ENCODE peak calls at places on chromosomes 2 and 18, in four cellular contexts. X, L, G and Z are unnamed samples.
A peak's percentile ranks its signal among the peaks of the same experiment; 100 is the strongest.

GRCh38 chr18:10329116-10329515 is 125.3 kb upstream of the APCDD1 start:
- DNase-seq in L (no peak), G (no peak), X (no peak), Z (no peak)

GRCh38 chr2:65456074-65456473 is 23.7 kb upstream of the SPRED2 start:
- DNase-seq in G (no peak), L (no peak), X (no peak), Z (no peak)

GRCh38 chr2:230416061-230416721 is at the start of gene SP100:
- DNase-seq in X (peak; percentile 81), L (no peak), G (peak; percentile 38), Z (peak; percentile 39)

GRCh38 chr18:75170916-75171315 is 38.0 kb downstream of the PTGR3 start:
- DNase-seq in X (no peak), L (no peak), G (no peak), Z (no peak)

GRCh38 chr2:6926071-6926732 is 9.0 kb downstream of the RNF144A start:
- DNase-seq in L (no peak), G (no peak), X (no peak), Z (no peak)

GRCh38 chr18:5175378-5175777 is 21.7 kb downstream of the AKAIN1 start:
- DNase-seq in L (no peak), G (no peak), X (no peak), Z (no peak)

GRCh38 chr18:59514193-59514592 is 155.1 kb upstream of the LMAN1 start:
- DNase-seq in G (no peak), X (no peak), L (no peak), Z (no peak)

GRCh38 chr2:191202881-191203397 is 42.3 kb upstream of the MYO1B start:
- DNase-seq in X (no peak), G (no peak), L (no peak), Z (no peak)

GRCh38 chr2:107810734-107811133 is 16.0 kb upstream of the RGPD4 start:
- DNase-seq in L (no peak), G (no peak), X (no peak), Z (no peak)

GRCh38 chr2:71778514-71779305 is 325.3 kb downstream of the DYSF start:
- DNase-seq in X (no peak), G (no peak), L (no peak), Z (no peak)

GRCh38 chr2:98086491-98087446 is at the start of gene VWA3B:
- DNase-seq in G (peak; percentile 74), X (no peak), L (peak; percentile 91), Z (peak; percentile 75)

GRCh38 chr2:112698834-112699515 is 21.8 kb upstream of the NT5DC4 start:
- DNase-seq in L (no peak), G (no peak), X (no peak), Z (no peak)

GRCh38 chr2:45008296-45009129 is 739 bp downstream of the SIX2 start:
- DNase-seq in G (no peak), L (peak; percentile 36), X (no peak), Z (no peak)

GRCh38 chr2:150133623-150134022 is 353.8 kb downstream of the RND3 start:
- DNase-seq in X (peak; percentile 62), L (no peak), G (no peak), Z (no peak)

GRCh38 chr2:168528469-168528868 is 72.4 kb downstream of the CERS6 start:
- DNase-seq in G (no peak), L (no peak), X (no peak), Z (no peak)

GRCh38 chr2:102592601-102593000 is 26.8 kb upstream of the SLC9A2 start:
- DNase-seq in G (peak; percentile 19), X (no peak), L (no peak), Z (no peak)

GRCh38 chr18:7940976-7941375 is 373.9 kb downstream of the PTPRM start:
- DNase-seq in L (peak; percentile 39), X (no peak), G (no peak), Z (no peak)

GRCh38 chr18:69455120-69455519 is 54.4 kb downstream of the DOK6 start:
- DNase-seq in G (no peak), L (no peak), X (no peak), Z (no peak)

GRCh38 chr18:58943896-58944295 is 79.2 kb downstream of the ZNF532 start:
- DNase-seq in L (no peak), G (no peak), X (no peak), Z (no peak)

GRCh38 chr2:192827735-192828134 is 633.0 kb upstream of the TMEFF2 start:
- DNase-seq in G (no peak), L (no peak), X (no peak), Z (no peak)

GRCh38 chr2:153875801-153876466 is 4.2 kb downstream of the GALNT13 start:
- DNase-seq in L (no peak), G (no peak), X (no peak), Z (no peak)

GRCh38 chr2:236676131-236676873 is 106.7 kb downstream of the ACKR3 start:
- DNase-seq in X (no peak), G (no peak), L (no peak), Z (no peak)

GRCh38 chr2:128308284-128308731 is 10.4 kb downstream of the HS6ST1 start:
- DNase-seq in G (no peak), L (no peak), X (no peak), Z (no peak)

DNA sequence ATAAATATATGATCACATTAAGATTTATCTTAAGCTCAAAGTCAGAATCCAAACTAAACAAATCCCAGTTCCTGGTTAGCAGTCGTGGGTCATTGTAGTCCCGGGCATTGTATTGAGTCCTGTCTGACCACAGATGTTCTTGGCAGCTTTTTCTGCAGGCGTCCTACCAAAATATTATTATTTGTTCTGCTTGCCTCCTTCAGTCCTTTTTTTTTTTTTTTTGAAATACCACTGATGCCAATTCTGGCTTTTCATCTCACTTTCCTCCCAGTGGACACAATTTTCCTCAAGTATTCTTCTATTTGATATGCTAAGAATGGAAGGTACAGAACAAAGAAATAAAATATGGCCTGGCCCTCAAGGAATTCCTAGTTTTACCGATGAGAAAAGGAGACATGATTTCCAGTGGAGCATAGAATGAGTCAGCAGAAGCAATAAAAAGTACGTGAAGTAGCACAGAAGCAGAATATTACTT is 151.6 kb downstream of the CSRNP3 start:
- DNase-seq in G (no peak), L (no peak), X (no peak), Z (no peak)
- TF ChIP-seq TAF1 in G (no peak), L (no peak), X (no peak), Z (no peak)

DNA sequence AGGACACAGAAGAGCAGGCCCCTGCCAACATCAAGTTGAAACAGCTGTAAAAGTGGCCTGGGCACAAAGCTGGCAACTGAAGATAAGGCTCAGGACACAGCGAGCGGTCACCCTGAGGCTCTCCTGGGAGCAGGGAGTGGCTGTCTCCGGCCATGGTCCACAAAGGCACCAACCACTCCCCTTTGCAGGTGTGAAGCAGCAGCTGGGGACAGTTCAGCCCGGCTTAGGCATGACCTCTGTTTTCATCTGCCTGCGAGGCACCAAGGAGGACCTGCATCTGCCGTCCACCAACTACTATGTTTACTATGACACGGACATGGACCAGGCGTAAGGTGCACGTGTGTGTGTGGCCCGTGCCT is 12.9 kb downstream of the TGOLN2 start:
- DNase-seq in L (no peak), G (no peak), X (no peak), Z (no peak)
- TF ChIP-seq POLR2AphosphoS5 in L (no peak), G (no peak), X (no peak), Z (no peak)

DNA sequence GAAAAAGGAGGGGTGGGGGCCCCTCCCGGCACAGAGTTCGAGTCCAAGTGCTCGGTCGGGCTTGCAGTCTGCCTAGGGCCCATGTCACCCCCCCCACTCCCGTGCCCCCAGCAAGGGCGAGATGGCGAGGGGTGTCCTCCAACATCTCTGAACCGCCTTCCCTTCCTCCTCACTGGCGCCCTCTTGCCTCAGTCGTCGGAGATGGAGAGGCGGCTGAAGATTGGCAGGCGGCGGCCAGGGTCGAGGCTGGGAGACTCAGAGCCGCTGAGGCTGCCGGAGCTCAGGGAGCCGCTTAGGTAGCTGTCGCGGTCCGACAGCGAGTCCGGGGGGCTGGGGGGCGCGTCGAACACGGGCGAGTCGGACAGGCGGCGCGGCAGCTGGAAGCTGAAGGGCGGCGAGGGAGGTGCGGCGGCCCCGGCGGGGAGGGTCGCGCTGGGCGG is 2.3 kb downstream of the ZFP36L2 start:
- DNase-seq in X (no peak), L (peak; percentile 70), G (no peak), Z (no peak)
- TF ChIP-seq TAF1 in X (peak; percentile 25), L (peak; percentile 35), G (peak; percentile 29), Z (no peak)

DNA sequence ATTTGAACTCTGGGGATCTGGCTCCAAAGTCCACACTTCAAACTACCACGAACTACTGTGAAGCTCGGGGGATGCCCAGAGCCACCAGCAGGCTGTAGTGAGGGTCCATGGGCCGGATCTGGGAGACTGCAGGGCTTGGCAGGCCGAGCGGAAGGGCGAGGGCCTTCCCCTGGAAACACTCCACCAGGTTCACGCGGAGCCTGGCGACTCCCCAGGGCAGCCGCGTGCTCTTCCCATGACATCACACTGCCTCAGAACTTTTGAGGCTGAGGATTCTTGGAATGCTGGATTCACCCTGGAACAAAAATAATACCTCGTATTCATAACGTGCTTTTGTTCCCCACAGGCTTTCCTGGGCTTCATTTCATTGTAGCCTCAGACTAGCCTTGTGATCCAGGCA is 201.0 kb downstream of the SMAD7 start:
- DNase-seq in X (no peak), G (no peak), L (no peak), Z (no peak)
- TF ChIP-seq POLR2AphosphoS5 in X (no peak), G (no peak), L (no peak), Z (no peak)

GRCh38 chr2:233346374-233346773 is 7.9 kb upstream of the DGKD start:
- DNase-seq in G (no peak), L (no peak), X (no peak), Z (no peak)

GRCh38 chr2:233350708-233351107 is 3.6 kb upstream of the DGKD start:
- DNase-seq in G (peak; percentile 79), L (peak; percentile 54), X (no peak), Z (no peak)

GRCh38 chr2:233346930-233347329 is 7.4 kb upstream of the DGKD start:
- DNase-seq in X (no peak), G (no peak), L (no peak), Z (no peak)

GRCh38 chr2:233351423-233351822 is 2.9 kb upstream of the DGKD start:
- DNase-seq in L (no peak), X (no peak), G (no peak), Z (no peak)

GRCh38 chr2:233349005-233349998 is 5.0 kb upstream of the DGKD start:
- DNase-seq in X (no peak), L (no peak), G (no peak), Z (peak; percentile 61)
- TF ChIP-seq TAF1 in X (no peak), L (no peak), G (no peak), Z (no peak)